ENCODE peak calls at places on chromosomes 16 and 17, in seven cellular contexts. X is NCI-H2081; E is HTR-8/SVneo; L is fibroblast of gingiva; R is left ventricle myocardium inferior; T is SK-N-SH; I is central memory CD4-positive, alpha-beta T cell. Q is an unnamed sample.

GRCh38 chr16:2464333-2464732 is 4.4 kb downstream of the TEDC2 start:
- DNase-seq in X (no peak), E (no peak), L (no peak), R (no peak), T (no peak), I (no peak), Q (no peak)

GRCh38 chr17:19357351-19358140 is 5.0 kb downstream of the B9D1 start:
- DNase-seq in X (no peak), E (no peak), L (no peak), R (no peak), T (no peak), I (no peak), Q (no peak)

GRCh38 chr17:81386141-81386645 is 9.1 kb upstream of the BAHCC1 start:
- DNase-seq in X (no peak), E (no peak), L (no peak), R (no peak), T (no peak), I (no peak), Q (no peak)

GRCh38 chr17:66564992-66565465 is 262.6 kb downstream of the PRKCA start:
- DNase-seq in X (no peak), E (no peak), L (no peak), R (no peak), T (no peak), I (no peak), Q (no peak)

GRCh38 chr16:2004795-2005517 is 4.7 kb downstream of the ZNF598 start:
- DNase-seq in X (no peak), E (no peak), L (no peak), R (no peak), T (no peak), I (no peak), Q (peak)

GRCh38 chr17:76562734-76563148 is 22.9 kb downstream of the PRCD start:
- DNase-seq in X (no peak), E (no peak), L (peak), R (no peak), T (peak), I (no peak), Q (no peak)

GRCh38 chr17:17781591-17782424 is 55.0 kb downstream of the SREBF1 start:
- DNase-seq in X (peak), E (peak), L (peak), R (peak), T (peak), I (peak), Q (peak)

GRCh38 chr17:7408341-7408740 is 696 bp downstream of the NLGN2 start:
- DNase-seq in X (no peak), E (no peak), L (no peak), R (no peak), T (no peak), I (peak), Q (no peak)

GRCh38 chr17:41377546-41377945 is 4.6 kb downstream of the KRT34 start:
- DNase-seq in X (no peak), E (no peak), L (peak), R (no peak), T (no peak), I (no peak), Q (no peak)

GRCh38 chr17:27381007-27381501 is 75.2 kb upstream of the KSR1 start:
- DNase-seq in X (no peak), E (peak), L (peak), R (peak), T (peak), I (peak), Q (peak)

GRCh38 chr16:9260665-9261064 is 169.2 kb downstream of the HAPSTR1 start:
- DNase-seq in X (no peak), E (no peak), L (no peak), R (peak), T (no peak), I (no peak), Q (no peak)

GRCh38 chr16:11793840-11794239 is 3.2 kb downstream of the ZC3H7A start:
- DNase-seq in X (no peak), E (no peak), L (peak), R (no peak), T (no peak), I (no peak), Q (no peak)

GRCh38 chr16:82761858-82762257 is 135.1 kb downstream of the CDH13 start:
- DNase-seq in X (no peak), E (no peak), L (no peak), R (no peak), T (no peak), I (no peak), Q (no peak)

GRCh38 chr16:1772908-1773702 is at the start of gene MRPS34:
- DNase-seq in X (peak), E (peak), L (peak), R (peak), T (peak), I (peak), Q (peak)

GRCh38 chr17:50944054-50944901 is 78.1 kb upstream of the TOB1 start:
- DNase-seq in X (peak), E (peak), L (peak), R (peak), T (peak), I (peak), Q (peak)

GRCh38 chr16:27345201-27345600 is 31.4 kb downstream of the IL4R start:
- DNase-seq in X (no peak), E (no peak), L (no peak), R (no peak), T (no peak), I (no peak), Q (no peak)

GRCh38 chr16:21223787-21224186 is 9.7 kb upstream of the ANKS4B start:
- DNase-seq in X (no peak), E (no peak), L (no peak), R (no peak), T (no peak), I (no peak), Q (no peak)

GRCh38 chr16:70760221-70760620 is 40.7 kb downstream of the VAC14 start:
- DNase-seq in X (no peak), E (no peak), L (peak), R (no peak), T (no peak), I (no peak), Q (no peak)

GRCh38 chr17:32518856-32519768 is 32.3 kb downstream of the CDK5R1 start:
- DNase-seq in X (peak), E (peak), L (no peak), R (peak), T (peak), I (peak), Q (peak)